ENCODE peak calls at places on chromosomes 2 and 18, in six cellular contexts. N is IMR-90, F is H1, Y is neuronal stem cell, Q is H9, S is trophoblast cell. J is an unnamed sample.

GRCh38 chr2:41127351-41127750 is 675.5 kb upstream of the SLC8A1 start:
- DNase-seq in N (no peak), F (no peak), Y (no peak), Q (no peak), S (no peak), J (no peak)

GRCh38 chr2:14905571-14905970 is 273.1 kb downstream of the LRATD1 start:
- DNase-seq in N (no peak), F (no peak), Y (no peak), Q (no peak), S (no peak), J (no peak)

GRCh38 chr18:79625195-79625923 is 54.2 kb upstream of the CTDP1 start:
- DNase-seq in N (peak; percentile 8), F (no peak), Y (no peak), Q (no peak), S (peak; percentile 46), J (no peak)

GRCh38 chr2:96762529-96763253 is 2.0 kb downstream of the CNNM4 start:
- DNase-seq in N (no peak), F (peak; percentile 61), Y (peak; percentile 76), Q (peak; percentile 66), S (no peak), J (no peak)

GRCh38 chr2:24228470-24228869 is 53.6 kb downstream of the FAM228A start:
- DNase-seq in N (peak; percentile 28), F (no peak), Y (no peak), Q (no peak), S (peak; percentile 50), J (no peak)

GRCh38 chr2:233017947-233018346 is 4.9 kb upstream of the NGEF start:
- DNase-seq in N (no peak), F (no peak), Y (no peak), Q (no peak), S (no peak), J (no peak)

GRCh38 chr2:40287815-40288214 is 164.1 kb downstream of the SLC8A1 start:
- DNase-seq in N (no peak), F (no peak), Y (no peak), Q (no peak), S (no peak), J (no peak)

GRCh38 chr18:49094136-49094535 is 143.4 kb upstream of the SMAD7 start:
- DNase-seq in N (peak; percentile 58), F (no peak), Y (no peak), Q (no peak), S (no peak), J (peak; percentile 74)

GRCh38 chr18:48915621-48916425 is 34.9 kb downstream of the SMAD7 start:
- DNase-seq in N (peak; percentile 32), F (no peak), Y (no peak), Q (peak; percentile 25), S (peak; percentile 88), J (no peak)

GRCh38 chr18:53534695-53535094 is 689.8 kb downstream of the MBD2 start:
- DNase-seq in N (no peak), F (no peak), Y (no peak), Q (no peak), S (no peak), J (no peak)

GRCh38 chr2:98212733-98213132 is 125.8 kb downstream of the VWA3B start:
- DNase-seq in N (no peak), F (no peak), Y (no peak), Q (no peak), S (no peak), J (no peak)

GRCh38 chr2:238700506-238701050 is 147.3 kb upstream of the TWIST2 start:
- DNase-seq in N (no peak), F (no peak), Y (no peak), Q (no peak), S (peak; percentile 90), J (no peak)

GRCh38 chr2:73284296-73285161 is at the start of gene FBXO41:
- DNase-seq in N (peak; percentile 17), F (peak; percentile 87), Y (no peak), Q (peak; percentile 85), S (peak; percentile 10), J (no peak)

GRCh38 chr2:72887836-72888437 is 729 bp downstream of the SPR start:
- DNase-seq in N (peak; percentile 84), F (peak; percentile 96), Y (peak; percentile 85), Q (peak; percentile 93), S (peak; percentile 96), J (peak; percentile 92)

GRCh38 chr2:85814802-85815550 is 61.2 kb downstream of the ATOH8 start:
- DNase-seq in N (no peak), F (no peak), Y (no peak), Q (no peak), S (no peak), J (no peak)

GRCh38 chr2:121999273-121999672 is 243.8 kb downstream of the TSN start:
- DNase-seq in N (peak; percentile 63), F (peak; percentile 23), Y (no peak), Q (no peak), S (no peak), J (peak; percentile 15)

GRCh38 chr2:223549215-223549614 is 52.9 kb downstream of the SCG2 start:
- DNase-seq in N (peak; percentile 95), F (no peak), Y (no peak), Q (no peak), S (peak; percentile 99), J (peak; percentile 82)

DNA sequence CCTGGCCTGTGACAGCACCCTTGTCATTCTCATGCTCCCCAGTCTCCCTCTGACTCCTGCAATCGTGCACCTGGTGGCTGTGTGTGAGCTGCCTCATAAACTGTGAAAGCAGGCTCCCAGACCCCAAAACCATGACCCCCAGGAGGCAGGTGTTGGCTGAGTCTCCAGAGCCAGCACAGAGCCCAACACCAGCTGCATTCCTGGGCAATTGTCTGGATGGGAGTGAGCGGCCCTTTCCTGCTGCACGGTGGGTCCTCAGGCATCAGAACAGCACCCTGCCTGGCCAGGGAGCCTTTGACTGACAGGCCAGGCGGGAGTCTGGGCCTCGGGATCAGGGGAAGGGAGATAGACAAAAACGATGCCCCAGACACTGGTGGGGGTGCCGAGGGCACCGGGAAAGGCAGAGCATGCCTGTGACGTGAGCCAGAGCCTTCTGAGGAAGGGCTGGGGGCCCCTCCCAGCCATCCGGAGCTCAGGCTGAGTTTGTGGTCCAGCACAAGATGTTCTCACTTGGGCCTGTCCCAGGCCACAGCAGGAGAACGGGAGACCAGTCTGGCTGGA is 135.1 kb upstream of the GPC1 start:
- DNase-seq in N (no peak), F (peak; percentile 29), Y (no peak), Q (peak; percentile 27), S (no peak), J (no peak)
- H4K91ac ChIP-seq in N (no peak overlapping the region), F (no peak overlapping the region), Y (no peak overlapping the region), Q (no peak overlapping the region), S (no peak overlapping the region), J (no peak overlapping the region)

GRCh38 chr2:184114439-184114838 is 483.9 kb upstream of the ZNF804A start:
- DNase-seq in N (no peak), F (no peak), Y (no peak), Q (no peak), S (no peak), J (no peak)

GRCh38 chr2:184113691-184114403 is 484.5 kb upstream of the ZNF804A start:
- DNase-seq in N (no peak), F (no peak), Y (no peak), Q (no peak), S (no peak), J (no peak)
- H4K91ac ChIP-seq in N (no peak overlapping the region), F (no peak overlapping the region), Y (no peak overlapping the region), Q (no peak overlapping the region), S (no peak overlapping the region), J (no peak overlapping the region)

GRCh38 chr2:155485141-155485842 is 786.8 kb downstream of the KCNJ3 start:
- DNase-seq in N (no peak), F (no peak), Y (no peak), Q (no peak), S (no peak), J (no peak)
- H4K91ac ChIP-seq in N (no peak overlapping the region), F (no peak overlapping the region), Y (no peak overlapping the region), Q (no peak overlapping the region), S (no peak overlapping the region), J (no peak overlapping the region)

DNA sequence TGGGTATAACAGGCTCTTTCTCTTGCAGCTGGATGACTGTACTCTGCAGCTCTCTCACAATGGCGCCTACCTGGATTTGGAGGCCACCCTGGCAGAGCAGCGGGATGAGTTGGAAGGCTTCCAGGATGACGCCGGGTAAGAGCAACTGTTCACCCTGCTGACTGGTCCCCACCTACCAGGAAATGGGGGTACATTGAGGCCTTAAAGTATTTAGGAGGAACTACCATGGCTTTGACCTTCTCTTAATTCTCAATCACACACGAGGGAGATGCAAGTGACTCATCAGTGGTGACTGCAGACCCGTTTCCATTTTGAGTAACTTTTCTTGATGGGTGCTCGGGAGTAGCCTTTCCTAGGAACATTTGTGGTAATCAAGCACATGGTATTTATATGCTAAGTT is 58.0 kb downstream of the FHOD3 start:
- DNase-seq in N (peak; percentile 18), F (no peak), Y (no peak), Q (no peak), S (no peak), J (no peak)
- H4K91ac ChIP-seq in N (no peak overlapping the region), F (no peak overlapping the region), Y (no peak overlapping the region), Q (no peak overlapping the region), S (no peak overlapping the region), J (no peak overlapping the region)

J was measured in mesenchymal stem cell.